ENCODE peak calls at places on chromosomes 13 and 19, in four cellular contexts. One of them, this sample, is unnamed.

GRCh38 chr13:23695711-23696512 is 125.7 kb downstream of the TNFRSF19 start:
- DNase-seq in CD8-positive, alpha-beta T cell: peak
- DNase-seq in GM06990: peak
- DNase-seq in brain microvascular endothelial cell: no peak
- DNase-seq in this sample: peak

GRCh38 chr19:7944177-7944761 is 803 bp upstream of the TIMM44 start:
- DNase-seq in CD8-positive, alpha-beta T cell: peak
- DNase-seq in GM06990: no peak
- DNase-seq in brain microvascular endothelial cell: peak
- DNase-seq in this sample: peak

GRCh38 chr13:98681017-98681416 is 71.5 kb downstream of the SLC15A1 start:
- DNase-seq in CD8-positive, alpha-beta T cell: no peak
- DNase-seq in GM06990: no peak
- DNase-seq in brain microvascular endothelial cell: no peak
- DNase-seq in this sample: no peak

GRCh38 chr19:41330946-41331678 is 21.1 kb downstream of the CCDC97 start:
- DNase-seq in CD8-positive, alpha-beta T cell: no peak
- DNase-seq in GM06990: no peak
- DNase-seq in brain microvascular endothelial cell: no peak
- DNase-seq in this sample: no peak

GRCh38 chr13:99864627-99864990 is 107.0 kb downstream of the ZIC5 start:
- DNase-seq in CD8-positive, alpha-beta T cell: no peak
- DNase-seq in GM06990: no peak
- DNase-seq in brain microvascular endothelial cell: no peak
- DNase-seq in this sample: no peak

GRCh38 chr19:48169974-48170803 is at the start of the genes LIG1 and ZSWIM9:
- DNase-seq in CD8-positive, alpha-beta T cell: peak
- DNase-seq in GM06990: peak
- DNase-seq in brain microvascular endothelial cell: peak
- DNase-seq in this sample: peak

GRCh38 chr13:74243637-74244526 is 109.7 kb upstream of the KLF12 start:
- DNase-seq in CD8-positive, alpha-beta T cell: no peak
- DNase-seq in GM06990: no peak
- DNase-seq in brain microvascular endothelial cell: peak
- DNase-seq in this sample: no peak

GRCh38 chr13:35630551-35631275 is 154.2 kb upstream of the MAB21L1 start:
- DNase-seq in CD8-positive, alpha-beta T cell: no peak
- DNase-seq in GM06990: no peak
- DNase-seq in brain microvascular endothelial cell: peak
- DNase-seq in this sample: peak

GRCh38 chr13:109744512-109745051 is 41.8 kb downstream of the IRS2 start:
- DNase-seq in CD8-positive, alpha-beta T cell: no peak
- DNase-seq in GM06990: no peak
- DNase-seq in brain microvascular endothelial cell: peak
- DNase-seq in this sample: no peak

GRCh38 chr19:53545271-53546065 is 7.5 kb downstream of the ZNF331 start:
- DNase-seq in CD8-positive, alpha-beta T cell: no peak
- DNase-seq in GM06990: no peak
- DNase-seq in brain microvascular endothelial cell: peak
- DNase-seq in this sample: no peak

GRCh38 chr13:27728271-27728670 is 64.0 kb upstream of the GSX1 start:
- DNase-seq in CD8-positive, alpha-beta T cell: no peak
- DNase-seq in GM06990: no peak
- DNase-seq in brain microvascular endothelial cell: no peak
- DNase-seq in this sample: no peak

GRCh38 chr19:44303976-44304568 is 753 bp downstream of the ZNF235 start:
- DNase-seq in CD8-positive, alpha-beta T cell: no peak
- DNase-seq in GM06990: no peak
- DNase-seq in brain microvascular endothelial cell: peak
- DNase-seq in this sample: peak

GRCh38 chr19:15195381-15195964 is 5.3 kb downstream of the NOTCH3 start:
- DNase-seq in CD8-positive, alpha-beta T cell: no peak
- DNase-seq in GM06990: no peak
- DNase-seq in brain microvascular endothelial cell: peak
- DNase-seq in this sample: no peak

GRCh38 chr13:74443623-74444022 is 309.4 kb upstream of the KLF12 start:
- DNase-seq in CD8-positive, alpha-beta T cell: no peak
- DNase-seq in GM06990: no peak
- DNase-seq in brain microvascular endothelial cell: peak
- DNase-seq in this sample: no peak

GRCh38 chr19:56091751-56092546 is 29.1 kb downstream of the ZNF787 start:
- DNase-seq in CD8-positive, alpha-beta T cell: no peak
- DNase-seq in GM06990: no peak
- DNase-seq in brain microvascular endothelial cell: no peak
- DNase-seq in this sample: no peak

GRCh38 chr19:38388310-38389100 is at the start of gene SPRED3:
- DNase-seq in CD8-positive, alpha-beta T cell: no peak
- DNase-seq in GM06990: no peak
- DNase-seq in brain microvascular endothelial cell: no peak
- DNase-seq in this sample: peak

GRCh38 chr13:85497652-85498051 is 301.6 kb downstream of the SLITRK6 start:
- DNase-seq in CD8-positive, alpha-beta T cell: no peak
- DNase-seq in GM06990: no peak
- DNase-seq in brain microvascular endothelial cell: peak
- DNase-seq in this sample: no peak

GRCh38 chr13:93225610-93226009 is 997 bp upstream of the GPC6 start:
- DNase-seq in CD8-positive, alpha-beta T cell: no peak
- DNase-seq in GM06990: no peak
- DNase-seq in brain microvascular endothelial cell: no peak
- DNase-seq in this sample: no peak

GRCh38 chr13:53074119-53074518 is 45.5 kb downstream of the OLFM4 start:
- DNase-seq in CD8-positive, alpha-beta T cell: no peak
- DNase-seq in GM06990: no peak
- DNase-seq in brain microvascular endothelial cell: no peak
- DNase-seq in this sample: no peak

GRCh38 chr19:17834350-17835181 is 13.2 kb downstream of the JAK3 start:
- DNase-seq in CD8-positive, alpha-beta T cell: no peak
- DNase-seq in GM06990: no peak
- DNase-seq in brain microvascular endothelial cell: no peak
- DNase-seq in this sample: no peak

GRCh38 chr13:27551563-27551962 is 68.8 kb downstream of the LNX2 start:
- DNase-seq in CD8-positive, alpha-beta T cell: no peak
- DNase-seq in GM06990: no peak
- DNase-seq in brain microvascular endothelial cell: no peak
- DNase-seq in this sample: no peak

GRCh38 chr13:109783447-109783814 is 3.0 kb downstream of the IRS2 start:
- DNase-seq in CD8-positive, alpha-beta T cell: no peak
- DNase-seq in GM06990: no peak
- DNase-seq in brain microvascular endothelial cell: no peak
- DNase-seq in this sample: no peak

GRCh38 chr19:51552996-51553725 is 17.9 kb upstream of the ZNF175 start:
- DNase-seq in CD8-positive, alpha-beta T cell: peak
- DNase-seq in GM06990: no peak
- DNase-seq in brain microvascular endothelial cell: peak
- DNase-seq in this sample: peak

GRCh38 chr13:21619633-21620220 is 15.8 kb upstream of the MICU2 start:
- DNase-seq in CD8-positive, alpha-beta T cell: no peak
- DNase-seq in GM06990: no peak
- DNase-seq in brain microvascular endothelial cell: no peak
- DNase-seq in this sample: no peak

GRCh38 chr13:27076411-27076810 is 95.2 kb downstream of the USP12 start:
- DNase-seq in CD8-positive, alpha-beta T cell: no peak
- DNase-seq in GM06990: no peak
- DNase-seq in brain microvascular endothelial cell: no peak
- DNase-seq in this sample: no peak

GRCh38 chr19:39038098-39038497 is 5.7 kb upstream of the FBXO27 start:
- DNase-seq in CD8-positive, alpha-beta T cell: no peak
- DNase-seq in GM06990: no peak
- DNase-seq in brain microvascular endothelial cell: peak
- DNase-seq in this sample: peak

GRCh38 chr13:35472308-35473008 is 4.0 kb downstream of the MAB21L1 start:
- DNase-seq in CD8-positive, alpha-beta T cell: no peak
- DNase-seq in GM06990: no peak
- DNase-seq in brain microvascular endothelial cell: no peak
- DNase-seq in this sample: no peak

GRCh38 chr19:39237200-39238184 is 7.3 kb downstream of the IFNL3 start:
- DNase-seq in CD8-positive, alpha-beta T cell: no peak
- DNase-seq in GM06990: peak
- DNase-seq in brain microvascular endothelial cell: no peak
- DNase-seq in this sample: peak

GRCh38 chr13:27665333-27665732 is 43.6 kb downstream of the POLR1D start:
- DNase-seq in CD8-positive, alpha-beta T cell: no peak
- DNase-seq in GM06990: no peak
- DNase-seq in brain microvascular endothelial cell: no peak
- DNase-seq in this sample: no peak

GRCh38 chr13:34943675-34944634 is 1.9 kb downstream of the NBEA start:
- DNase-seq in CD8-positive, alpha-beta T cell: no peak
- DNase-seq in GM06990: peak
- DNase-seq in brain microvascular endothelial cell: no peak
- DNase-seq in this sample: no peak

GRCh38 chr13:112442483-112443090 is 66.4 kb downstream of the SPACA7 start:
- DNase-seq in CD8-positive, alpha-beta T cell: no peak
- DNase-seq in GM06990: no peak
- DNase-seq in brain microvascular endothelial cell: no peak
- DNase-seq in this sample: no peak

GRCh38 chr19:19404879-19405860 is at the start of gene GATAD2A:
- DNase-seq in CD8-positive, alpha-beta T cell: peak
- DNase-seq in GM06990: peak
- DNase-seq in brain microvascular endothelial cell: peak
- DNase-seq in this sample: peak
- TF ChIP-seq CTCF in CD8-positive, alpha-beta T cell: no peak
- TF ChIP-seq CTCF in GM06990: peak
- TF ChIP-seq CTCF in brain microvascular endothelial cell: peak
- TF ChIP-seq CTCF in this sample: peak

GRCh38 chr19:50258918-50259372 is 55.5 kb downstream of the MYH14 start:
- DNase-seq in CD8-positive, alpha-beta T cell: no peak
- DNase-seq in GM06990: peak
- DNase-seq in brain microvascular endothelial cell: no peak
- DNase-seq in this sample: peak
- TF ChIP-seq CTCF in CD8-positive, alpha-beta T cell: no peak
- TF ChIP-seq CTCF in GM06990: peak
- TF ChIP-seq CTCF in brain microvascular endothelial cell: peak
- TF ChIP-seq CTCF in this sample: peak

GRCh38 chr13:57582032-57582431 is 49.5 kb upstream of the PCDH17 start:
- DNase-seq in CD8-positive, alpha-beta T cell: no peak
- DNase-seq in GM06990: peak
- DNase-seq in brain microvascular endothelial cell: no peak
- DNase-seq in this sample: no peak
- TF ChIP-seq CTCF in CD8-positive, alpha-beta T cell: no peak
- TF ChIP-seq CTCF in GM06990: no peak
- TF ChIP-seq CTCF in brain microvascular endothelial cell: no peak
- TF ChIP-seq CTCF in this sample: no peak

GRCh38 chr13:96850538-96850937 is 143.7 kb downstream of the OXGR1 start:
- DNase-seq in CD8-positive, alpha-beta T cell: no peak
- DNase-seq in GM06990: no peak
- DNase-seq in brain microvascular endothelial cell: no peak
- DNase-seq in this sample: no peak
- TF ChIP-seq CTCF in CD8-positive, alpha-beta T cell: no peak
- TF ChIP-seq CTCF in GM06990: no peak
- TF ChIP-seq CTCF in brain microvascular endothelial cell: no peak
- TF ChIP-seq CTCF in this sample: no peak

GRCh38 chr13:75986818-75987217 is 350.7 kb downstream of the LMO7 start:
- DNase-seq in CD8-positive, alpha-beta T cell: no peak
- DNase-seq in GM06990: peak
- DNase-seq in brain microvascular endothelial cell: no peak
- DNase-seq in this sample: peak
- TF ChIP-seq CTCF in CD8-positive, alpha-beta T cell: no peak
- TF ChIP-seq CTCF in GM06990: no peak
- TF ChIP-seq CTCF in brain microvascular endothelial cell: no peak
- TF ChIP-seq CTCF in this sample: no peak

GRCh38 chr19:3348042-3348441 is 18.3 kb upstream of the NFIC start:
- DNase-seq in CD8-positive, alpha-beta T cell: no peak
- DNase-seq in GM06990: no peak
- DNase-seq in brain microvascular endothelial cell: no peak
- DNase-seq in this sample: no peak

GRCh38 chr19:3343619-3344502 is 22.5 kb upstream of the NFIC start:
- DNase-seq in CD8-positive, alpha-beta T cell: no peak
- DNase-seq in GM06990: no peak
- DNase-seq in brain microvascular endothelial cell: peak
- DNase-seq in this sample: peak

GRCh38 chr19:3344608-3345598 is 21.5 kb upstream of the NFIC start:
- DNase-seq in CD8-positive, alpha-beta T cell: no peak
- DNase-seq in GM06990: no peak
- DNase-seq in brain microvascular endothelial cell: no peak
- DNase-seq in this sample: peak

GRCh38 chr19:3346677-3347353 is 19.6 kb upstream of the NFIC start:
- DNase-seq in CD8-positive, alpha-beta T cell: no peak
- DNase-seq in GM06990: no peak
- DNase-seq in brain microvascular endothelial cell: no peak
- DNase-seq in this sample: no peak

GRCh38 chr19:3345850-3346460 is 20.4 kb upstream of the NFIC start:
- DNase-seq in CD8-positive, alpha-beta T cell: no peak
- DNase-seq in GM06990: no peak
- DNase-seq in brain microvascular endothelial cell: no peak
- DNase-seq in this sample: no peak
- TF ChIP-seq CTCF in CD8-positive, alpha-beta T cell: no peak
- TF ChIP-seq CTCF in GM06990: no peak
- TF ChIP-seq CTCF in brain microvascular endothelial cell: no peak
- TF ChIP-seq CTCF in this sample: no peak

GRCh38 chr13:32443111-32443510 is 15.2 kb upstream of the N4BP2L1 start:
- DNase-seq in CD8-positive, alpha-beta T cell: peak
- DNase-seq in GM06990: peak
- DNase-seq in brain microvascular endothelial cell: no peak
- DNase-seq in this sample: peak
- TF ChIP-seq CTCF in CD8-positive, alpha-beta T cell: peak
- TF ChIP-seq CTCF in GM06990: peak
- TF ChIP-seq CTCF in brain microvascular endothelial cell: peak
- TF ChIP-seq CTCF in this sample: peak

DNA sequence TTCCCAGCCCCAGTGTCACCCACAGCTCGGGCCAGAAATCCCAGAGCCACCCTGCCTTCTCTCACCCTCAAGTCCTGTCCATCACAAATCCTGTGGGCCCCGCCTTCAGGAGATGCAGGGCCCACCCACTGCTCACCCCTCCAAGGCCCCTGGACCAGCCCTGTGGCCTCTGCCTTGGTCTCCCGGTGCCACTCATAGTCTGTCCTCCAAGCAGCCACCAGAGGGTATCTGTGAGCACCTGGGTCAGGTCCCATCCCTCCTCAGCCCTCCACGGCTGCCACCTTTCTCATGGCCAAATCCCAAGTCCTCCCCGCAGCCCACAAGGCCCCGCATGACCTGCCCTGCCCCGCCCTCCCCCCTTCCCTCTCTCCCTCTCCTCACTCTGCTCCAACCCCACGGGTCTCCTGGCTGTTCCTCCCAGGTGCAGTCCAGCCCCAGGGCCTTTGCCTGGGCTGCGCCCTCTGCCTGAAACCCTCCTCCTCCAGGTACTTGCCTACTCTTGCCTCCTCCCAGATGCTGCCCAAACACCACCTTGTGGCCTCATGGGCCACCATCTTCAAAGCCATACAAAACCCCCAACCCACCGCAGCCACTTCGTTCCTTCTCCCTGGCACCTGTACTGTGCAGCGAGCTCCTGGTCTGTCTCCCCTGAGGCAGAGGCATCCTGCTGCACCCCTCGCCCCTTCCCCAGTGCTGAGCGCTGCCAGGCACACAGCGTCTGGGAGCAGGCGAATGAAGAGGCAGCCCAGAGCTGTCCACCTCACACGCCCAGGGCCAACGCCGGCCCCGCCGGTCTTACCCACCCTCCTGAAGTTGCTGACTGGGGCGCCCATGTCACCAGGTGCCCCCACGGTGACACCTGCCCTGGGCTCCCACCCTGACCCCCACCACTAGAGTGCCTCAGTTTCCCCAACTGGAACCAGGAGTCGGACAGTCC is 13.2 kb upstream of the UQCR11 start:
- DNase-seq in CD8-positive, alpha-beta T cell: no peak
- DNase-seq in GM06990: no peak
- DNase-seq in brain microvascular endothelial cell: no peak
- DNase-seq in this sample: peak
- TF ChIP-seq CTCF in CD8-positive, alpha-beta T cell: no peak
- TF ChIP-seq CTCF in GM06990: peak
- TF ChIP-seq CTCF in brain microvascular endothelial cell: peak
- TF ChIP-seq CTCF in this sample: peak

GRCh38 chr13:47459512-47459911 is 541.6 kb downstream of the SUCLA2 start:
- DNase-seq in CD8-positive, alpha-beta T cell: no peak
- DNase-seq in GM06990: no peak
- DNase-seq in brain microvascular endothelial cell: no peak
- DNase-seq in this sample: no peak
- TF ChIP-seq CTCF in CD8-positive, alpha-beta T cell: no peak
- TF ChIP-seq CTCF in GM06990: peak
- TF ChIP-seq CTCF in brain microvascular endothelial cell: peak
- TF ChIP-seq CTCF in this sample: peak